ENCODE peak calls at places on chromosome X, in seven cellular contexts. One of them, this sample, is unnamed.

GRCh38 chrX:19800821-19801220 is 86.6 kb downstream of the SH3KBP1 start:
- DNase-seq in activated T-helper 1 cell treated with anti-CD3 and anti-CD28 coated beads, Interleukin-12 subunit alpha, Interleukin-12 subunit beta, Interleukin-2, Interleukin-4 antibody, amounts not matched to agents 30 ng/mL and 10 ng/mL and 1 ng/mL, durations not matched to agents 14 hours and 24 hours and 36 hours: no peak
- DNase-seq in EH: no peak
- DNase-seq in GM23248: no peak
- DNase-seq in BJ: no peak
- DNase-seq in uterus: no peak
- DNase-seq in activated naive CD8-positive, alpha-beta T cell treated with anti-CD3 and anti-CD28 coated beads, Interleukin-2, amount 50 U/mL, for 24 hours: no peak
- DNase-seq in this sample: no peak

GRCh38 chrX:12920990-12921389 is 14.6 kb downstream of the TLR8 start:
- DNase-seq in activated T-helper 1 cell treated with anti-CD3 and anti-CD28 coated beads, Interleukin-12 subunit alpha, Interleukin-12 subunit beta, Interleukin-2, Interleukin-4 antibody, amounts not matched to agents 30 ng/mL and 10 ng/mL and 1 ng/mL, durations not matched to agents 14 hours and 24 hours and 36 hours: no peak
- DNase-seq in EH: no peak
- DNase-seq in GM23248: no peak
- DNase-seq in BJ: no peak
- DNase-seq in uterus: no peak
- DNase-seq in activated naive CD8-positive, alpha-beta T cell treated with anti-CD3 and anti-CD28 coated beads, Interleukin-2, amount 50 U/mL, for 24 hours: no peak
- DNase-seq in this sample: no peak

GRCh38 chrX:72009731-72010130 is 99.1 kb downstream of the NHSL2 start:
- DNase-seq in activated T-helper 1 cell treated with anti-CD3 and anti-CD28 coated beads, Interleukin-12 subunit alpha, Interleukin-12 subunit beta, Interleukin-2, Interleukin-4 antibody, amounts not matched to agents 30 ng/mL and 10 ng/mL and 1 ng/mL, durations not matched to agents 14 hours and 24 hours and 36 hours: no peak
- DNase-seq in EH: no peak
- DNase-seq in GM23248: no peak
- DNase-seq in BJ: no peak
- DNase-seq in uterus: no peak
- DNase-seq in activated naive CD8-positive, alpha-beta T cell treated with anti-CD3 and anti-CD28 coated beads, Interleukin-2, amount 50 U/mL, for 24 hours: no peak
- DNase-seq in this sample: no peak

GRCh38 chrX:154791467-154791866 is 13.8 kb downstream of the MPP1 start:
- DNase-seq in activated T-helper 1 cell treated with anti-CD3 and anti-CD28 coated beads, Interleukin-12 subunit alpha, Interleukin-12 subunit beta, Interleukin-2, Interleukin-4 antibody, amounts not matched to agents 30 ng/mL and 10 ng/mL and 1 ng/mL, durations not matched to agents 14 hours and 24 hours and 36 hours: no peak
- DNase-seq in EH: no peak
- DNase-seq in GM23248: no peak
- DNase-seq in BJ: no peak
- DNase-seq in uterus: no peak
- DNase-seq in activated naive CD8-positive, alpha-beta T cell treated with anti-CD3 and anti-CD28 coated beads, Interleukin-2, amount 50 U/mL, for 24 hours: no peak
- DNase-seq in this sample: no peak

GRCh38 chrX:91434351-91435168 is at the start of gene PABPC5:
- DNase-seq in activated T-helper 1 cell treated with anti-CD3 and anti-CD28 coated beads, Interleukin-12 subunit alpha, Interleukin-12 subunit beta, Interleukin-2, Interleukin-4 antibody, amounts not matched to agents 30 ng/mL and 10 ng/mL and 1 ng/mL, durations not matched to agents 14 hours and 24 hours and 36 hours: no peak
- DNase-seq in EH: peak; percentile 80
- DNase-seq in GM23248: peak; percentile 92
- DNase-seq in BJ: peak; percentile 66
- DNase-seq in uterus: peak; percentile 81
- DNase-seq in activated naive CD8-positive, alpha-beta T cell treated with anti-CD3 and anti-CD28 coated beads, Interleukin-2, amount 50 U/mL, for 24 hours: no peak
- DNase-seq in this sample: peak; percentile 0

GRCh38 chrX:73851014-73852009 is 288.3 kb downstream of the CHIC1 start:
- DNase-seq in activated T-helper 1 cell treated with anti-CD3 and anti-CD28 coated beads, Interleukin-12 subunit alpha, Interleukin-12 subunit beta, Interleukin-2, Interleukin-4 antibody, amounts not matched to agents 30 ng/mL and 10 ng/mL and 1 ng/mL, durations not matched to agents 14 hours and 24 hours and 36 hours: no peak
- DNase-seq in EH: no peak
- DNase-seq in GM23248: no peak
- DNase-seq in BJ: no peak
- DNase-seq in uterus: peak; percentile 91
- DNase-seq in activated naive CD8-positive, alpha-beta T cell treated with anti-CD3 and anti-CD28 coated beads, Interleukin-2, amount 50 U/mL, for 24 hours: no peak
- DNase-seq in this sample: no peak

GRCh38 chrX:131970347-131970746 is 52.8 kb upstream of the STK26 start:
- DNase-seq in activated T-helper 1 cell treated with anti-CD3 and anti-CD28 coated beads, Interleukin-12 subunit alpha, Interleukin-12 subunit beta, Interleukin-2, Interleukin-4 antibody, amounts not matched to agents 30 ng/mL and 10 ng/mL and 1 ng/mL, durations not matched to agents 14 hours and 24 hours and 36 hours: no peak
- DNase-seq in EH: no peak
- DNase-seq in GM23248: peak; percentile 0
- DNase-seq in BJ: no peak
- DNase-seq in uterus: no peak
- DNase-seq in activated naive CD8-positive, alpha-beta T cell treated with anti-CD3 and anti-CD28 coated beads, Interleukin-2, amount 50 U/mL, for 24 hours: no peak
- DNase-seq in this sample: no peak

GRCh38 chrX:71998836-71999509 is 88.3 kb downstream of the NHSL2 start:
- DNase-seq in activated T-helper 1 cell treated with anti-CD3 and anti-CD28 coated beads, Interleukin-12 subunit alpha, Interleukin-12 subunit beta, Interleukin-2, Interleukin-4 antibody, amounts not matched to agents 30 ng/mL and 10 ng/mL and 1 ng/mL, durations not matched to agents 14 hours and 24 hours and 36 hours: no peak
- DNase-seq in EH: peak; percentile 24
- DNase-seq in GM23248: peak; percentile 51
- DNase-seq in BJ: no peak
- DNase-seq in uterus: peak; percentile 43
- DNase-seq in activated naive CD8-positive, alpha-beta T cell treated with anti-CD3 and anti-CD28 coated beads, Interleukin-2, amount 50 U/mL, for 24 hours: peak; percentile 24
- DNase-seq in this sample: no peak

GRCh38 chrX:63686878-63687714 is 97.9 kb downstream of the ARHGEF9 start:
- DNase-seq in activated T-helper 1 cell treated with anti-CD3 and anti-CD28 coated beads, Interleukin-12 subunit alpha, Interleukin-12 subunit beta, Interleukin-2, Interleukin-4 antibody, amounts not matched to agents 30 ng/mL and 10 ng/mL and 1 ng/mL, durations not matched to agents 14 hours and 24 hours and 36 hours: no peak
- DNase-seq in EH: peak; percentile 76
- DNase-seq in GM23248: peak; percentile 68
- DNase-seq in BJ: peak; percentile 4
- DNase-seq in uterus: no peak
- DNase-seq in activated naive CD8-positive, alpha-beta T cell treated with anti-CD3 and anti-CD28 coated beads, Interleukin-2, amount 50 U/mL, for 24 hours: no peak
- DNase-seq in this sample: peak; percentile 31

GRCh38 chrX:8737883-8738282 is 5.9 kb upstream of the ANOS1 start:
- DNase-seq in activated T-helper 1 cell treated with anti-CD3 and anti-CD28 coated beads, Interleukin-12 subunit alpha, Interleukin-12 subunit beta, Interleukin-2, Interleukin-4 antibody, amounts not matched to agents 30 ng/mL and 10 ng/mL and 1 ng/mL, durations not matched to agents 14 hours and 24 hours and 36 hours: no peak
- DNase-seq in EH: no peak
- DNase-seq in GM23248: no peak
- DNase-seq in BJ: no peak
- DNase-seq in uterus: no peak
- DNase-seq in activated naive CD8-positive, alpha-beta T cell treated with anti-CD3 and anti-CD28 coated beads, Interleukin-2, amount 50 U/mL, for 24 hours: no peak
- DNase-seq in this sample: no peak

GRCh38 chrX:21958888-21959287 is 18.4 kb downstream of the SMS start:
- DNase-seq in activated T-helper 1 cell treated with anti-CD3 and anti-CD28 coated beads, Interleukin-12 subunit alpha, Interleukin-12 subunit beta, Interleukin-2, Interleukin-4 antibody, amounts not matched to agents 30 ng/mL and 10 ng/mL and 1 ng/mL, durations not matched to agents 14 hours and 24 hours and 36 hours: no peak
- DNase-seq in EH: no peak
- DNase-seq in GM23248: peak; percentile 34
- DNase-seq in BJ: no peak
- DNase-seq in uterus: peak; percentile 39
- DNase-seq in activated naive CD8-positive, alpha-beta T cell treated with anti-CD3 and anti-CD28 coated beads, Interleukin-2, amount 50 U/mL, for 24 hours: no peak
- DNase-seq in this sample: no peak

GRCh38 chrX:3960952-3961351 is 247.5 kb upstream of the PRKX start:
- DNase-seq in activated T-helper 1 cell treated with anti-CD3 and anti-CD28 coated beads, Interleukin-12 subunit alpha, Interleukin-12 subunit beta, Interleukin-2, Interleukin-4 antibody, amounts not matched to agents 30 ng/mL and 10 ng/mL and 1 ng/mL, durations not matched to agents 14 hours and 24 hours and 36 hours: no peak
- DNase-seq in EH: no peak
- DNase-seq in GM23248: no peak
- DNase-seq in BJ: no peak
- DNase-seq in uterus: no peak
- DNase-seq in activated naive CD8-positive, alpha-beta T cell treated with anti-CD3 and anti-CD28 coated beads, Interleukin-2, amount 50 U/mL, for 24 hours: no peak
- DNase-seq in this sample: no peak

GRCh38 chrX:13396887-13397286 is 77.0 kb upstream of the ATXN3L start:
- DNase-seq in activated T-helper 1 cell treated with anti-CD3 and anti-CD28 coated beads, Interleukin-12 subunit alpha, Interleukin-12 subunit beta, Interleukin-2, Interleukin-4 antibody, amounts not matched to agents 30 ng/mL and 10 ng/mL and 1 ng/mL, durations not matched to agents 14 hours and 24 hours and 36 hours: no peak
- DNase-seq in EH: peak; percentile 67
- DNase-seq in GM23248: peak; percentile 57
- DNase-seq in BJ: no peak
- DNase-seq in uterus: no peak
- DNase-seq in activated naive CD8-positive, alpha-beta T cell treated with anti-CD3 and anti-CD28 coated beads, Interleukin-2, amount 50 U/mL, for 24 hours: no peak
- DNase-seq in this sample: peak; percentile 42

GRCh38 chrX:104330966-104331365 is 76.2 kb upstream of the ESX1 start:
- DNase-seq in activated T-helper 1 cell treated with anti-CD3 and anti-CD28 coated beads, Interleukin-12 subunit alpha, Interleukin-12 subunit beta, Interleukin-2, Interleukin-4 antibody, amounts not matched to agents 30 ng/mL and 10 ng/mL and 1 ng/mL, durations not matched to agents 14 hours and 24 hours and 36 hours: no peak
- DNase-seq in EH: peak; percentile 83
- DNase-seq in GM23248: peak; percentile 71
- DNase-seq in BJ: no peak
- DNase-seq in uterus: no peak
- DNase-seq in activated naive CD8-positive, alpha-beta T cell treated with anti-CD3 and anti-CD28 coated beads, Interleukin-2, amount 50 U/mL, for 24 hours: no peak
- DNase-seq in this sample: peak; percentile 26

GRCh38 chrX:40152706-40153334 is 55.1 kb upstream of the BCOR start:
- DNase-seq in activated T-helper 1 cell treated with anti-CD3 and anti-CD28 coated beads, Interleukin-12 subunit alpha, Interleukin-12 subunit beta, Interleukin-2, Interleukin-4 antibody, amounts not matched to agents 30 ng/mL and 10 ng/mL and 1 ng/mL, durations not matched to agents 14 hours and 24 hours and 36 hours: no peak
- DNase-seq in EH: peak; percentile 43
- DNase-seq in GM23248: peak; percentile 62
- DNase-seq in BJ: no peak
- DNase-seq in uterus: no peak
- DNase-seq in activated naive CD8-positive, alpha-beta T cell treated with anti-CD3 and anti-CD28 coated beads, Interleukin-2, amount 50 U/mL, for 24 hours: no peak
- DNase-seq in this sample: no peak

GRCh38 chrX:119150163-119151135 is 22.8 kb upstream of the KIAA1210 start:
- DNase-seq in activated T-helper 1 cell treated with anti-CD3 and anti-CD28 coated beads, Interleukin-12 subunit alpha, Interleukin-12 subunit beta, Interleukin-2, Interleukin-4 antibody, amounts not matched to agents 30 ng/mL and 10 ng/mL and 1 ng/mL, durations not matched to agents 14 hours and 24 hours and 36 hours: no peak
- DNase-seq in EH: no peak
- DNase-seq in GM23248: no peak
- DNase-seq in BJ: no peak
- DNase-seq in uterus: peak; percentile 14
- DNase-seq in activated naive CD8-positive, alpha-beta T cell treated with anti-CD3 and anti-CD28 coated beads, Interleukin-2, amount 50 U/mL, for 24 hours: no peak
- DNase-seq in this sample: no peak

GRCh38 chrX:154004315-154004714 is 15.4 kb downstream of the IRAK1 start:
- DNase-seq in activated T-helper 1 cell treated with anti-CD3 and anti-CD28 coated beads, Interleukin-12 subunit alpha, Interleukin-12 subunit beta, Interleukin-2, Interleukin-4 antibody, amounts not matched to agents 30 ng/mL and 10 ng/mL and 1 ng/mL, durations not matched to agents 14 hours and 24 hours and 36 hours: no peak
- DNase-seq in EH: no peak
- DNase-seq in GM23248: no peak
- DNase-seq in BJ: no peak
- DNase-seq in uterus: no peak
- DNase-seq in activated naive CD8-positive, alpha-beta T cell treated with anti-CD3 and anti-CD28 coated beads, Interleukin-2, amount 50 U/mL, for 24 hours: no peak
- DNase-seq in this sample: no peak

GRCh38 chrX:53089224-53089842 is 4.6 kb upstream of the KANTR start:
- DNase-seq in activated T-helper 1 cell treated with anti-CD3 and anti-CD28 coated beads, Interleukin-12 subunit alpha, Interleukin-12 subunit beta, Interleukin-2, Interleukin-4 antibody, amounts not matched to agents 30 ng/mL and 10 ng/mL and 1 ng/mL, durations not matched to agents 14 hours and 24 hours and 36 hours: no peak
- DNase-seq in EH: peak; percentile 68
- DNase-seq in GM23248: peak; percentile 76
- DNase-seq in BJ: no peak
- DNase-seq in uterus: peak; percentile 66
- DNase-seq in activated naive CD8-positive, alpha-beta T cell treated with anti-CD3 and anti-CD28 coated beads, Interleukin-2, amount 50 U/mL, for 24 hours: peak; percentile 29
- DNase-seq in this sample: peak; percentile 63

GRCh38 chrX:27599928-27600327 is 9.8 kb downstream of the DCAF8L2 start:
- DNase-seq in activated T-helper 1 cell treated with anti-CD3 and anti-CD28 coated beads, Interleukin-12 subunit alpha, Interleukin-12 subunit beta, Interleukin-2, Interleukin-4 antibody, amounts not matched to agents 30 ng/mL and 10 ng/mL and 1 ng/mL, durations not matched to agents 14 hours and 24 hours and 36 hours: no peak
- DNase-seq in EH: no peak
- DNase-seq in GM23248: peak; percentile 0
- DNase-seq in BJ: no peak
- DNase-seq in uterus: no peak
- DNase-seq in activated naive CD8-positive, alpha-beta T cell treated with anti-CD3 and anti-CD28 coated beads, Interleukin-2, amount 50 U/mL, for 24 hours: no peak
- DNase-seq in this sample: peak; percentile 62

GRCh38 chrX:48538641-48539344 is 721 bp upstream of the TBC1D25 start:
- DNase-seq in activated T-helper 1 cell treated with anti-CD3 and anti-CD28 coated beads, Interleukin-12 subunit alpha, Interleukin-12 subunit beta, Interleukin-2, Interleukin-4 antibody, amounts not matched to agents 30 ng/mL and 10 ng/mL and 1 ng/mL, durations not matched to agents 14 hours and 24 hours and 36 hours: no peak
- DNase-seq in EH: no peak
- DNase-seq in GM23248: no peak
- DNase-seq in BJ: no peak
- DNase-seq in uterus: no peak
- DNase-seq in activated naive CD8-positive, alpha-beta T cell treated with anti-CD3 and anti-CD28 coated beads, Interleukin-2, amount 50 U/mL, for 24 hours: no peak
- DNase-seq in this sample: no peak

GRCh38 chrX:87578978-87579377 is 61.4 kb downstream of the KLHL4 start:
- DNase-seq in activated T-helper 1 cell treated with anti-CD3 and anti-CD28 coated beads, Interleukin-12 subunit alpha, Interleukin-12 subunit beta, Interleukin-2, Interleukin-4 antibody, amounts not matched to agents 30 ng/mL and 10 ng/mL and 1 ng/mL, durations not matched to agents 14 hours and 24 hours and 36 hours: no peak
- DNase-seq in EH: no peak
- DNase-seq in GM23248: no peak
- DNase-seq in BJ: no peak
- DNase-seq in uterus: no peak
- DNase-seq in activated naive CD8-positive, alpha-beta T cell treated with anti-CD3 and anti-CD28 coated beads, Interleukin-2, amount 50 U/mL, for 24 hours: no peak
- DNase-seq in this sample: no peak

GRCh38 chrX:97189668-97190067 is 306.0 kb downstream of the RPA4 start:
- DNase-seq in activated T-helper 1 cell treated with anti-CD3 and anti-CD28 coated beads, Interleukin-12 subunit alpha, Interleukin-12 subunit beta, Interleukin-2, Interleukin-4 antibody, amounts not matched to agents 30 ng/mL and 10 ng/mL and 1 ng/mL, durations not matched to agents 14 hours and 24 hours and 36 hours: no peak
- DNase-seq in EH: no peak
- DNase-seq in GM23248: no peak
- DNase-seq in BJ: no peak
- DNase-seq in uterus: no peak
- DNase-seq in activated naive CD8-positive, alpha-beta T cell treated with anti-CD3 and anti-CD28 coated beads, Interleukin-2, amount 50 U/mL, for 24 hours: no peak
- DNase-seq in this sample: peak; percentile 3

GRCh38 chrX:40644821-40645358 is 2.5 kb downstream of the CXorf38 start:
- DNase-seq in activated T-helper 1 cell treated with anti-CD3 and anti-CD28 coated beads, Interleukin-12 subunit alpha, Interleukin-12 subunit beta, Interleukin-2, Interleukin-4 antibody, amounts not matched to agents 30 ng/mL and 10 ng/mL and 1 ng/mL, durations not matched to agents 14 hours and 24 hours and 36 hours: peak; percentile 27
- DNase-seq in EH: peak; percentile 81
- DNase-seq in GM23248: peak; percentile 80
- DNase-seq in BJ: peak; percentile 20
- DNase-seq in uterus: peak; percentile 68
- DNase-seq in activated naive CD8-positive, alpha-beta T cell treated with anti-CD3 and anti-CD28 coated beads, Interleukin-2, amount 50 U/mL, for 24 hours: peak; percentile 36
- DNase-seq in this sample: peak; percentile 45

GRCh38 chrX:130623508-130623907 is 221.7 kb downstream of the RBMX2 start:
- DNase-seq in activated T-helper 1 cell treated with anti-CD3 and anti-CD28 coated beads, Interleukin-12 subunit alpha, Interleukin-12 subunit beta, Interleukin-2, Interleukin-4 antibody, amounts not matched to agents 30 ng/mL and 10 ng/mL and 1 ng/mL, durations not matched to agents 14 hours and 24 hours and 36 hours: no peak
- DNase-seq in EH: no peak
- DNase-seq in GM23248: no peak
- DNase-seq in BJ: no peak
- DNase-seq in uterus: no peak
- DNase-seq in activated naive CD8-positive, alpha-beta T cell treated with anti-CD3 and anti-CD28 coated beads, Interleukin-2, amount 50 U/mL, for 24 hours: no peak
- DNase-seq in this sample: no peak

GRCh38 chrX:108415891-108416290 is 22.3 kb downstream of the COL4A6 start:
- DNase-seq in activated T-helper 1 cell treated with anti-CD3 and anti-CD28 coated beads, Interleukin-12 subunit alpha, Interleukin-12 subunit beta, Interleukin-2, Interleukin-4 antibody, amounts not matched to agents 30 ng/mL and 10 ng/mL and 1 ng/mL, durations not matched to agents 14 hours and 24 hours and 36 hours: no peak
- DNase-seq in EH: no peak
- DNase-seq in GM23248: peak; percentile 2
- DNase-seq in BJ: no peak
- DNase-seq in uterus: no peak
- DNase-seq in activated naive CD8-positive, alpha-beta T cell treated with anti-CD3 and anti-CD28 coated beads, Interleukin-2, amount 50 U/mL, for 24 hours: no peak
- DNase-seq in this sample: no peak

This sample was measured in bronchial epithelial cell.